ENCODE peak calls at places on chromosomes 13 and 19, in four cellular contexts. L is CD4-positive, alpha-beta T cell; Z is lower leg skin; G is lung microvascular endothelial cell. O is an unnamed sample.

GRCh38 chr19:13366529-13367143 is 139.6 kb downstream of the CACNA1A start:
- DNase-seq in L (no peak), Z (no peak), G (peak), O (no peak)

GRCh38 chr13:60699636-60700035 is 302.6 kb downstream of the TDRD3 start:
- DNase-seq in L (no peak), Z (no peak), G (no peak), O (no peak)

GRCh38 chr19:40646564-40647254 is 43.7 kb downstream of the NUMBL start:
- DNase-seq in L (no peak), Z (no peak), G (no peak), O (no peak)

GRCh38 chr13:111480976-111481375 is 160.5 kb downstream of the TEX29 start:
- DNase-seq in L (no peak), Z (no peak), G (no peak), O (no peak)

GRCh38 chr19:3275068-3275582 is 50.7 kb downstream of the CELF5 start:
- DNase-seq in L (peak), Z (no peak), G (peak), O (peak)

GRCh38 chr19:30566681-30567420 is 194.7 kb downstream of the ZNF536 start:
- DNase-seq in L (no peak), Z (no peak), G (no peak), O (no peak)

GRCh38 chr13:33186851-33187250 is 98.7 kb downstream of the STARD13 start:
- DNase-seq in L (no peak), Z (no peak), G (peak), O (no peak)

GRCh38 chr19:3401004-3401768 is 34.8 kb downstream of the NFIC start:
- DNase-seq in L (no peak), Z (no peak), G (no peak), O (no peak)

GRCh38 chr19:19520989-19521388 is 5.0 kb downstream of the NDUFA13 start:
- DNase-seq in L (no peak), Z (no peak), G (no peak), O (no peak)

GRCh38 chr13:24274452-24274971 is 34.9 kb upstream of the C1QTNF9 start:
- DNase-seq in L (peak), Z (no peak), G (no peak), O (no peak)

GRCh38 chr13:50322006-50322405 is 306.8 kb downstream of the KCNRG start:
- DNase-seq in L (no peak), Z (no peak), G (no peak), O (no peak)

GRCh38 chr19:9155591-9155990 is 15.4 kb downstream of the ZNF317 start:
- DNase-seq in L (no peak), Z (no peak), G (no peak), O (no peak)

GRCh38 chr13:60265566-60265965 is 101.8 kb upstream of the DIAPH3 start:
- DNase-seq in L (no peak), Z (no peak), G (no peak), O (no peak)

GRCh38 chr19:17205237-17206140 is 9.7 kb upstream of the USE1 start:
- DNase-seq in L (peak), Z (no peak), G (peak), O (peak)

GRCh38 chr13:72221276-72221962 is 354.4 kb upstream of the DACH1 start:
- DNase-seq in L (no peak), Z (no peak), G (peak), O (peak)

GRCh38 chr19:48362716-48363499 is 832 bp downstream of the TMEM143 start:
- DNase-seq in L (peak), Z (peak), G (peak), O (peak)

GRCh38 chr19:18961767-18962423 is 20.9 kb upstream of the HOMER3 start:
- DNase-seq in L (no peak), Z (no peak), G (no peak), O (no peak)

GRCh38 chr13:66266761-66267160 is 963.4 kb downstream of the PCDH9 start:
- DNase-seq in L (no peak), Z (no peak), G (no peak), O (no peak)

GRCh38 chr19:47430041-47430802 is 10.9 kb upstream of the MEIS3 start:
- DNase-seq in L (no peak), Z (no peak), G (peak), O (peak)

GRCh38 chr13:46551410-46552301 is 1.3 kb upstream of the LRCH1 start:
- DNase-seq in L (peak), Z (peak), G (peak), O (peak)

GRCh38 chr13:111314852-111315251 is 5.6 kb upstream of the TEX29 start:
- DNase-seq in L (no peak), Z (no peak), G (no peak), O (no peak)

GRCh38 chr13:32257649-32258048 is 57.5 kb downstream of the ZAR1L start:
- DNase-seq in L (no peak), Z (no peak), G (no peak), O (no peak)

GRCh38 chr19:17104679-17105078 is 29.1 kb downstream of the MYO9B start:
- DNase-seq in L (no peak), Z (no peak), G (no peak), O (no peak)

GRCh38 chr13:25943666-25944065 is 108.2 kb downstream of the SHISA2 start:
- DNase-seq in L (no peak), Z (no peak), G (no peak), O (no peak)

GRCh38 chr19:54352041-54352440 is 12.7 kb downstream of the LAIR1 start:
- DNase-seq in L (no peak), Z (no peak), G (no peak), O (no peak)

GRCh38 chr13:62846302-62846701 is 1430.7 kb upstream of the PCDH20 start:
- DNase-seq in L (no peak), Z (no peak), G (no peak), O (no peak)

GRCh38 chr13:109644069-109644750 is 142.2 kb downstream of the IRS2 start:
- DNase-seq in L (no peak), Z (no peak), G (no peak), O (no peak)

GRCh38 chr13:29532821-29533220 is 62.7 kb downstream of the SLC7A1 start:
- DNase-seq in L (no peak), Z (no peak), G (no peak), O (no peak)

GRCh38 chr19:35315883-35316282 is 13.1 kb upstream of the CD22 start:
- DNase-seq in L (no peak), Z (no peak), G (no peak), O (no peak)

GRCh38 chr13:97892717-97893116 is 60.8 kb upstream of the IPO5 start:
- DNase-seq in L (no peak), Z (no peak), G (no peak), O (no peak)

GRCh38 chr19:2235396-2236284 is 489 bp downstream of the PLEKHJ1 start:
- DNase-seq in L (no peak), Z (no peak), G (peak), O (peak)

GRCh38 chr13:95714142-95714832 is 37.3 kb downstream of the DNAJC3 start:
- DNase-seq in L (no peak), Z (no peak), G (no peak), O (no peak)

GRCh38 chr13:51465124-51465523 is 12.3 kb upstream of the INTS6 start:
- DNase-seq in L (no peak), Z (no peak), G (no peak), O (no peak)

GRCh38 chr19:33487901-33488817 is 33.4 kb downstream of the PEPD start:
- DNase-seq in L (no peak), Z (no peak), G (no peak), O (no peak)

GRCh38 chr19:16598848-16599247 is 26.6 kb upstream of the SLC35E1 start:
- DNase-seq in L (no peak), Z (no peak), G (no peak), O (no peak)

GRCh38 chr13:92315265-92315664 is 911.3 kb upstream of the GPC6 start:
- DNase-seq in L (no peak), Z (no peak), G (no peak), O (no peak)

GRCh38 chr13:44302948-44303575 is 70.6 kb upstream of the SERP2 start:
- DNase-seq in L (no peak), Z (no peak), G (no peak), O (no peak)

O was measured in body of pancreas.